ENCODE peak calls at places on chromosomes 3 and 15, in ten cellular contexts. K is adrenal gland, I is heart left ventricle, Y is H54, R is A549, Q is IMR-90, D is tibial nerve, F is GM12891, M is breast epithelium, N is transverse colon. A is an unnamed sample.

GRCh38 chr3:154144825-154145465 is 23.8 kb downstream of the ARHGEF26 start:
- DNase-seq in K (no peak), I (no peak), Y (no peak), R (no peak), Q (peak; percentile 51), D (no peak), F (no peak), M (no peak), N (no peak), A (no peak)

GRCh38 chr15:72486144-72486543 is 12.0 kb downstream of the ARIH1 start:
- DNase-seq in K (no peak), I (no peak), Y (no peak), R (no peak), Q (no peak), D (no peak), F (no peak), M (no peak), N (no peak), A (no peak)

GRCh38 chr15:51878446-51879386 is 49.3 kb downstream of the TMOD3 start:
- DNase-seq in K (no peak), I (no peak), Y (no peak), R (peak; percentile 91), Q (peak; percentile 62), D (no peak), F (no peak), M (no peak), N (no peak), A (no peak)

GRCh38 chr15:70826634-70827033 is 27.3 kb downstream of the LARP6 start:
- DNase-seq in K (peak; percentile 28), I (no peak), Y (peak; percentile 53), R (peak; percentile 78), Q (peak; percentile 74), D (peak; percentile 78), F (no peak), M (no peak), N (peak; percentile 24), A (peak; percentile 70)

GRCh38 chr15:40582726-40583246 is 11.3 kb upstream of the KNL1 start:
- DNase-seq in K (peak; percentile 69), I (no peak), Y (peak; percentile 31), R (peak; percentile 87), Q (no peak), D (no peak), F (no peak), M (peak; percentile 27), N (no peak), A (peak; percentile 88)

GRCh38 chr15:95162967-95163531 is 931.7 kb downstream of the MCTP2 start:
- DNase-seq in K (no peak), I (no peak), Y (no peak), R (no peak), Q (peak; percentile 91), D (peak; percentile 24), F (no peak), M (no peak), N (no peak), A (no peak)

GRCh38 chr15:77004189-77004588 is 9.3 kb downstream of the PSTPIP1 start:
- DNase-seq in K (peak; percentile 59), I (peak; percentile 81), Y (no peak), R (no peak), Q (no peak), D (peak; percentile 47), F (no peak), M (no peak), N (peak; percentile 43), A (peak; percentile 91)

GRCh38 chr3:98812851-98813374 is 49.8 kb downstream of the ST3GAL6 start:
- DNase-seq in K (no peak), I (no peak), Y (no peak), R (peak; percentile 87), Q (peak; percentile 50), D (no peak), F (peak; percentile 2), M (no peak), N (no peak), A (peak; percentile 55)

GRCh38 chr3:181782306-181782924 is 70.7 kb downstream of the SOX2 start:
- DNase-seq in K (no peak), I (no peak), Y (peak; percentile 36), R (peak; percentile 67), Q (no peak), D (no peak), F (no peak), M (no peak), N (no peak), A (no peak)

GRCh38 chr3:69084668-69085542 is at the start of gene ARL6IP5:
- DNase-seq in K (peak; percentile 96), I (peak; percentile 96), Y (peak; percentile 38), R (peak; percentile 90), Q (peak; percentile 93), D (peak; percentile 92), F (no peak), M (peak; percentile 89), N (peak; percentile 95), A (peak; percentile 97)
- TF ChIP-seq POLR2A in K (peak; percentile 33), I (no peak), Y (no peak), R (no peak), Q (no peak), D (peak; percentile 76), F (peak; percentile 47), M (no peak), N (peak; percentile 80), A (peak; percentile 32)

GRCh38 chr3:52019352-52020080 is 23.8 kb upstream of the RPL29 start:
- DNase-seq in K (peak; percentile 48), I (peak; percentile 83), Y (no peak), R (no peak), Q (no peak), D (peak; percentile 20), F (no peak), M (no peak), N (no peak), A (peak; percentile 76)
- TF ChIP-seq POLR2A in K (no peak), I (no peak), Y (no peak), R (no peak), Q (no peak), D (no peak), F (no peak), M (no peak), N (no peak), A (no peak)

DNA sequence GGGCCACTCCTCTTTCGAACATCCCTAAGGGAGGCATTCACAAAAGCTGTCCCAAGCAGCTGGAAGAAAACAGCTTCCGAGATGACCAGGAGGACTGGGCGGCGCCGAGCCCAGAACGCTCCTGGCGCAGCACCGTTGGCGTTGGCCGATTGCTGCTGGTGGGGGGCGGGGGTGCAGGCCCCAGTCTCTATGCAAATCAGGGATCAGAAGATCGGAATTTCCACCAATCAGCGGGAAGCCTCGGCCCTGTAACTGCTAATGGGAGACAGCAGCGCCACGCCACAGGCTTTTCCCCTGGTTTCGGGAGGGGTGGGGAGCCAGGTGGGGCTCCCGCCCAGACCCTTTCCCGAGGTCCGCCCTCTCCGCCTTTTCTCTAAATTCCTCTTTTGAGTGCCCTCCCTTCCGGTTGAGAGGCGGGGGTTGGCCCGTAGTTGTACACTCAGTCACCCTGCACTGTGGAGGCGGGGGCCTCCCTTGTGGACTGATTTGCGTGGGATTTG is 27.0 kb downstream of the HMCES start:
- DNase-seq in K (peak; percentile 87), I (peak; percentile 89), Y (no peak), R (no peak), Q (peak; percentile 83), D (peak; percentile 75), F (no peak), M (peak; percentile 90), N (peak; percentile 76), A (no peak)
- TF ChIP-seq POLR2A in K (no peak), I (no peak), Y (no peak), R (no peak), Q (no peak), D (peak; percentile 17), F (no peak), M (no peak), N (no peak), A (no peak)

DNA sequence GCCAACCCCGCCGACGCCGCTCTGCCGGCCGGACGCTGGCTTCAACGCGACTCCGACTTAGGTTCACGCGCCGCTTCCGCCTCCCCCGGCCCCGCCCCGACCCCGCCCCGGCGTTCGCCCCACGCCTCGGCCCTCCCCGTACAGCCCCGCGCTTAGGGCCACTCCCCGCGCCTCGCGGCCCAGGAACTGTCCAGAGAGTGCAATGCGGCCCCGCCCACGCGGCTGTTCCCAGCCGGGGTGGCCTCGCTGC is at the start of gene UBP1:
- DNase-seq in K (no peak), I (peak; percentile 100), Y (no peak), R (no peak), Q (no peak), D (no peak), F (peak; percentile 81), M (no peak), N (peak; percentile 100), A (no peak)
- TF ChIP-seq POLR2A in K (no peak), I (no peak), Y (peak; percentile 97), R (peak; percentile 91), Q (peak; percentile 89), D (no peak), F (no peak), M (no peak), N (no peak), A (peak; percentile 68)

GRCh38 chr3:49671291-49672288 is 2.6 kb upstream of the APEH start:
- DNase-seq in K (peak; percentile 77), I (no peak), Y (peak; percentile 77), R (peak; percentile 71), Q (peak; percentile 53), D (peak; percentile 32), F (peak; percentile 77), M (peak; percentile 68), N (peak; percentile 79), A (peak; percentile 77)

GRCh38 chr3:49674491-49674983 is 386 bp downstream of the APEH start:
- DNase-seq in K (peak; percentile 62), I (no peak), Y (no peak), R (no peak), Q (no peak), D (no peak), F (no peak), M (no peak), N (peak; percentile 38), A (no peak)

GRCh38 chr3:49673131-49673714 is 928 bp upstream of the APEH start:
- DNase-seq in K (peak; percentile 37), I (no peak), Y (no peak), R (peak; percentile 43), Q (no peak), D (no peak), F (no peak), M (no peak), N (peak; percentile 29), A (peak; percentile 67)

GRCh38 chr3:49675912-49676311 is 1.8 kb downstream of the APEH start:
- DNase-seq in K (no peak), I (no peak), Y (no peak), R (no peak), Q (no peak), D (no peak), F (no peak), M (no peak), N (no peak), A (no peak)

GRCh38 chr3:49673715-49674490 is at the start of gene APEH:
- DNase-seq in K (peak; percentile 98), I (peak; percentile 97), Y (peak; percentile 98), R (peak; percentile 98), Q (peak; percentile 96), D (peak; percentile 91), F (peak; percentile 98), M (peak; percentile 95), N (peak; percentile 98), A (peak; percentile 99)
- TF ChIP-seq POLR2A in K (no peak), I (no peak), Y (peak; percentile 83), R (peak; percentile 51), Q (peak; percentile 82), D (no peak), F (peak; percentile 31), M (peak; percentile 23), N (peak; percentile 93), A (peak; percentile 85)